ENCODE peak calls at places on chromosomes 16 and 17, in six cellular contexts. A, K, O, G, M and R are unnamed samples. For H3K4me1, the result is how much of the 10 kb centered on the place peaks cover.

GRCh38 chr16:71965223-71965622 is 35.0 kb downstream of the PKD1L3 start:
- DNase-seq in A (no peak), K (no peak), O (no peak), G (no peak), M (no peak), R (no peak)

GRCh38 chr17:68595496-68595895 is 5.7 kb downstream of the FAM20A start:
- DNase-seq in A (no peak), K (no peak), O (no peak), G (peak), M (no peak), R (no peak)

GRCh38 chr17:74803971-74804370 is 27.8 kb upstream of the NAT9 start:
- DNase-seq in A (no peak), K (no peak), O (no peak), G (no peak), M (no peak), R (no peak)

GRCh38 chr17:30372755-30373154 is 6.0 kb upstream of the CPD start:
- DNase-seq in A (no peak), K (no peak), O (no peak), G (no peak), M (no peak), R (peak)

GRCh38 chr16:14095883-14096551 is 24.9 kb downstream of the MRTFB start:
- DNase-seq in A (no peak), K (no peak), O (no peak), G (no peak), M (no peak), R (no peak)

GRCh38 chr17:9298135-9298534 is 276.8 kb downstream of the NTN1 start:
- DNase-seq in A (peak), K (no peak), O (no peak), G (no peak), M (no peak), R (no peak)

GRCh38 chr16:84144301-84144858 is 597 bp downstream of the HSDL1 start:
- DNase-seq in A (peak), K (no peak), O (peak), G (peak), M (peak), R (no peak)

GRCh38 chr17:13490427-13490826 is 111.3 kb downstream of the HS3ST3A1 start:
- DNase-seq in A (no peak), K (no peak), O (no peak), G (no peak), M (no peak), R (no peak)

GRCh38 chr17:32755045-32755805 is 121.7 kb downstream of the MYO1D start:
- DNase-seq in A (no peak), K (peak), O (peak), G (no peak), M (peak), R (peak)

GRCh38 chr16:46862555-46863447 is 21.4 kb upstream of the GPT2 start:
- DNase-seq in A (no peak), K (no peak), O (no peak), G (no peak), M (no peak), R (no peak)

GRCh38 chr16:18803569-18804462 is 2.5 kb upstream of the ARL6IP1 start:
- DNase-seq in A (no peak), K (no peak), O (no peak), G (no peak), M (peak), R (no peak)

GRCh38 chr17:41101586-41102259 is at the start of gene KRTAP4-16:
- DNase-seq in A (no peak), K (no peak), O (no peak), G (no peak), M (no peak), R (no peak)

GRCh38 chr16:87340198-87340597 is 23.0 kb upstream of the C16orf95 start:
- DNase-seq in A (no peak), K (no peak), O (no peak), G (no peak), M (no peak), R (no peak)

GRCh38 chr16:67428146-67428731 is 2.7 kb upstream of the HSD11B2 start:
- DNase-seq in A (peak), K (peak), O (peak), G (peak), M (peak), R (no peak)

GRCh38 chr17:47231866-47232265 is 21.8 kb upstream of the ITGB3 start:
- DNase-seq in A (no peak), K (no peak), O (no peak), G (no peak), M (no peak), R (no peak)

GRCh38 chr16:52547834-52548215 is 882 bp upstream of the TOX3 start:
- DNase-seq in A (no peak), K (no peak), O (no peak), G (no peak), M (no peak), R (no peak)

GRCh38 chr16:55502801-55503366 is 6.0 kb upstream of the LPCAT2 start:
- DNase-seq in A (peak), K (no peak), O (peak), G (peak), M (peak), R (no peak)

GRCh38 chr16:20308801-20309590 is 18.3 kb downstream of the GP2 start:
- DNase-seq in A (no peak), K (no peak), O (no peak), G (no peak), M (no peak), R (no peak)

GRCh38 chr17:69907081-69907847 is 167.8 kb upstream of the KCNJ16 start:
- DNase-seq in A (no peak), K (no peak), O (no peak), G (no peak), M (peak), R (no peak)

GRCh38 chr16:75420987-75421819 is 12.1 kb downstream of the CFDP1 start:
- DNase-seq in A (peak), K (peak), O (peak), G (peak), M (peak), R (no peak)

GRCh38 chr17:63984651-63985386 is 12.1 kb upstream of the SCN4A start:
- DNase-seq in A (peak), K (no peak), O (no peak), G (peak), M (peak), R (peak)

GRCh38 chr17:44200478-44201155 is 933 bp upstream of the ATXN7L3 start:
- DNase-seq in A (no peak), K (no peak), O (peak), G (peak), M (no peak), R (no peak)

GRCh38 chr17:40025991-40026815 is 11.0 kb downstream of the CSF3 start:
- DNase-seq in A (no peak), K (no peak), O (no peak), G (no peak), M (no peak), R (peak)

GRCh38 chr16:86578056-86578455 is 293 bp upstream of the FOXL1 start:
- DNase-seq in A (no peak), K (no peak), O (no peak), G (no peak), M (peak), R (no peak)

GRCh38 chr16:11078812-11079459 is 134.6 kb downstream of the CLEC16A start:
- DNase-seq in A (peak), K (no peak), O (no peak), G (peak), M (peak), R (no peak)

GRCh38 chr17:11363575-11363974 is 122.6 kb downstream of the SHISA6 start:
- DNase-seq in A (no peak), K (no peak), O (no peak), G (no peak), M (no peak), R (no peak)

GRCh38 chr17:63956296-63956920 is 16.3 kb downstream of the SCN4A start:
- DNase-seq in A (no peak), K (no peak), O (no peak), G (no peak), M (peak), R (no peak)

GRCh38 chr16:66007717-66008116 is 358.8 kb upstream of the CDH5 start:
- DNase-seq in A (no peak), K (no peak), O (no peak), G (no peak), M (peak), R (no peak)

GRCh38 chr17:48997103-48997826 is at the start of gene IGF2BP1:
- DNase-seq in A (no peak), K (peak), O (peak), G (no peak), M (peak), R (no peak)

GRCh38 chr16:67245189-67245585 is 2.1 kb downstream of the FHOD1 start:
- DNase-seq in A (no peak), K (no peak), O (no peak), G (no peak), M (no peak), R (no peak)

GRCh38 chr16:66342294-66342900 is 24.1 kb upstream of the CDH5 start:
- DNase-seq in A (no peak), K (peak), O (peak), G (peak), M (peak), R (no peak)

GRCh38 chr17:58391302-58391984 is 25.9 kb downstream of the RNF43 start:
- DNase-seq in A (peak), K (no peak), O (peak), G (peak), M (no peak), R (no peak)

GRCh38 chr17:40463122-40463550 is 19.9 kb downstream of the IGFBP4 start:
- DNase-seq in A (no peak), K (no peak), O (no peak), G (no peak), M (no peak), R (no peak)

GRCh38 chr17:6666557-6666956 is 15.0 kb downstream of the C17orf100 start:
- DNase-seq in A (no peak), K (no peak), O (no peak), G (no peak), M (no peak), R (peak)

GRCh38 chr17:79812206-79812968 is 15.5 kb upstream of the CBX8 start:
- DNase-seq in A (no peak), K (no peak), O (no peak), G (no peak), M (no peak), R (no peak)

GRCh38 chr17:51629232-51629631 is 368.9 kb downstream of the UTP18 start:
- DNase-seq in A (no peak), K (no peak), O (no peak), G (no peak), M (no peak), R (no peak)

GRCh38 chr16:53816211-53816610 is 112.3 kb downstream of the FTO start:
- DNase-seq in A (no peak), K (no peak), O (no peak), G (no peak), M (no peak), R (no peak)

DNA sequence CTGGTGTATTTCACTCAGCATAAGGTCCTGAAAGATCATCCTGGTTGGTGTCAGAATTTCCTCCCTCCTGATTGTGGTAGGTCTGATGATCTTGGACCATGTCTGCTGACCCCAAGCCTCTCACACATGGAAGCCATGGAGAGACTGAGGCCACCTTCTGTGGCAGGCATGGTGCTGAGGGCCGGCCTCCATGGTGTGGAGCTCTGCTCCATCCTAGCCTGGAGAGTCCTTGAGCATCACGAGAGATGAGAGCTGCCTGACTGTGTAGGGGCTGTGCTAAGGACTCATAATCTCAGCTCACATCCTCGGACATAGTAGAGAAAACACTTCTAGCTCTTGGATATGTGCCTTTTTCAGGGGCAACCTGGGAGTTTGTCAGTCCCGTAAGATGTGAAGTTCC is 40.6 kb downstream of the MPRIP start:
- DNase-seq in A (no peak), K (no peak), O (no peak), G (no peak), M (no peak), R (no peak)
- H3K4me1 ChIP-seq in A (under half), K (under half), O (under half), G (under half), M (under half), R (under half)

GRCh38 chr16:181668-182021 is 1.4 kb downstream of the HBQ1 start:
- DNase-seq in A (no peak), K (no peak), O (no peak), G (no peak), M (peak), R (no peak)
- H3K27ac ChIP-seq in A (no peak), K (no peak), O (no peak), G (no peak), M (no peak), R (no peak)

GRCh38 chr17:81025756-81026155 is 9.2 kb upstream of the BAIAP2 start:
- DNase-seq in A (no peak), K (no peak), O (no peak), G (no peak), M (no peak), R (no peak)
- H3K4me1 ChIP-seq in A (under half), K (under half), O (under half), G (under half), M (under half), R (under half)

DNA sequence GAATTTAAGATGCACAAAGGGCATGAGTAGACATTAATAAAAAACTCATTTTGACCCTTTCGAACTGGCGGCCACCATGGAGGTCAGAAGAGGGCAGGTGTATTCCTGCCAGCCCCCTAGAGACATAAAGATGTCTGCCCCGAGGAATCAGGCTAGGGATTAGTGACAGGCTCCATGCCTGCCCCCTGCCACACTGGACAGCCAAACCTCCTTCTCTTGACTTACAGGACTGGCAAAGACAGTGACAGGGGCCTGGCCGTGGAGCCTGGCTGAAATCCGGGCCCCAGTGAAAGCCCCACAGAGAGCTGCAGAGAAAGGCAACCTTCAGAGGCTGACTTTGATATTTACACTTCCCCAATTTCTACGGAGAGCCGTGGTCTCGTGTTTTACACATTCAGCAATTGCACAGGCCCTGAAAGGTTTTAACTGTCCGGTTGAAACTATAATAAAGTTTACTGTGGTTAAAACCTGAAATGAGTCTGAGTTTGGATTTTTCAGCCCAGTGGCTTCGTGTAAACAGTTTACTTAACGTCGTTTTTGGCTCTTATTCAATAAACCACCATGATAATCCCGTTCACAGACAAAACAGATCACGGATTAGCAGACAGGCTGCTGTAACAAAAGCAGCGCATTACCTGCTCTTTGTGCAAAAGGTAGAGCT is 243.9 kb upstream of the MYOCD start:
- DNase-seq in A (no peak), K (no peak), O (no peak), G (no peak), M (peak), R (no peak)
- H3K27ac ChIP-seq in A (no peak), K (no peak), O (peak), G (no peak), M (no peak), R (no peak)

DNA sequence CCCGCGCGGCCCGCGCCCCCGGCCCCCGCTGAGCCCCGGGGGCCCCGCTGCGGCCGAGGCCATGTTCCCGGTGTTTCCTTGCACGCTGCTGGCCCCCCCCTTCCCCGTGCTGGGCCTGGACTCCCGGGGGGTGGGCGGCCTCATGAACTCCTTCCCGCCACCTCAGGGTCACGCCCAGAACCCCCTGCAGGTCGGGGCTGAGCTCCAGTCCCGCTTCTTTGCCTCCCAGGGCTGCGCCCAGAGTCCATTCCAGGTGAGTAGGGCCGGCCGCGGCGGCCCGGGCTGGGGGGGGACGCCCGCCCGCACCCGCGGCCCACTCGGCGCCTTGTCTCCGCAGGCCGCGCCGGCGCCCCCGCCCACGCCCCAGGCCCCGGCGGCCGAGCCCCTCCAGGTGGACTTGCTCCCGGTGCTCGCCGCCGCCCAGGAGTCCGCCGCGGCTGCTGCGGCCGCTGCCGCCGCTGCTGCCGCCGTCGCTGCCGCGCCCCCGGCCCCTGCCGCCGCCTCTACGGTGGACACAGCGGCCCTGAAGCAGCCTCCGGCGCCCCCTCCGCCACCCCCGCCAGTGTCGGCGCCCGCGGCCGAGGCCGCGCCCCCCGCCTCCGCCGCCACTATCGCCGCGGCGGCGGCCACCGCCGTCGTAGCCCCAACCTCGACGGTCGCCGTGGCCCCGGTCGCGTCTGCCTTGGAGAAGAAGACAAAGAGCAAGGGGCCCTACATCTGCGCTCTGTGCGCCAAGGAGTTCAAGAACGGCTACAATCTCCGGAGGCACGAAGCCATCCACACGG is 504 bp downstream of the MAZ start:
- DNase-seq in A (peak), K (no peak), O (peak), G (peak), M (peak), R (no peak)
- H3K4me1 ChIP-seq in A (under half), K (under half), O (under half), G (half or more), M (half or more), R (under half)